ENCODE peak calls at places on chromosomes 16 and 17, in six cellular contexts. One of them, this sample, is unnamed.

GRCh38 chr16:31301708-31302400 is 42.1 kb downstream of the ITGAM start:
- DNase-seq in fibroblast of pulmonary artery: peak; percentile 40
- DNase-seq in GM10248: no peak
- DNase-seq in colonic mucosa: no peak
- DNase-seq in thoracic aorta: no peak
- DNase-seq in endothelial cell: no peak
- DNase-seq in this sample: no peak

GRCh38 chr17:80109713-80110446 is 8.5 kb downstream of the GAA start:
- DNase-seq in fibroblast of pulmonary artery: no peak
- DNase-seq in thoracic aorta: no peak
- DNase-seq in colonic mucosa: no peak
- DNase-seq in endothelial cell: no peak
- DNase-seq in GM10248: no peak
- DNase-seq in this sample: no peak

GRCh38 chr16:27425961-27426360 is 24.0 kb downstream of the IL21R start:
- DNase-seq in colonic mucosa: peak; percentile 2
- DNase-seq in GM10248: no peak
- DNase-seq in fibroblast of pulmonary artery: no peak
- DNase-seq in thoracic aorta: no peak
- DNase-seq in endothelial cell: peak; percentile 0
- DNase-seq in this sample: no peak

GRCh38 chr17:80795737-80796136 is 195.9 kb upstream of the CHMP6 start:
- DNase-seq in GM10248: no peak
- DNase-seq in thoracic aorta: no peak
- DNase-seq in endothelial cell: no peak
- DNase-seq in colonic mucosa: no peak
- DNase-seq in fibroblast of pulmonary artery: peak; percentile 42
- DNase-seq in this sample: no peak

GRCh38 chr17:56309897-56310296 is 156.6 kb downstream of the ANKFN1 start:
- DNase-seq in colonic mucosa: no peak
- DNase-seq in fibroblast of pulmonary artery: peak; percentile 8
- DNase-seq in GM10248: no peak
- DNase-seq in endothelial cell: no peak
- DNase-seq in thoracic aorta: no peak
- DNase-seq in this sample: no peak

GRCh38 chr17:40067710-40068109 is 4.9 kb downstream of the THRA start:
- DNase-seq in GM10248: no peak
- DNase-seq in colonic mucosa: no peak
- DNase-seq in fibroblast of pulmonary artery: no peak
- DNase-seq in thoracic aorta: no peak
- DNase-seq in endothelial cell: no peak
- DNase-seq in this sample: no peak

GRCh38 chr16:73071131-73071940 is 23.4 kb upstream of the ZFHX3 start:
- DNase-seq in thoracic aorta: no peak
- DNase-seq in fibroblast of pulmonary artery: peak; percentile 57
- DNase-seq in colonic mucosa: peak; percentile 55
- DNase-seq in endothelial cell: peak; percentile 56
- DNase-seq in GM10248: no peak
- DNase-seq in this sample: peak; percentile 56

GRCh38 chr17:44076716-44077594 is 6.4 kb downstream of the G6PC3 start:
- DNase-seq in fibroblast of pulmonary artery: no peak
- DNase-seq in GM10248: no peak
- DNase-seq in endothelial cell: no peak
- DNase-seq in colonic mucosa: no peak
- DNase-seq in thoracic aorta: no peak
- DNase-seq in this sample: no peak

GRCh38 chr17:66467766-66468165 is 165.4 kb downstream of the PRKCA start:
- DNase-seq in fibroblast of pulmonary artery: peak; percentile 22
- DNase-seq in GM10248: no peak
- DNase-seq in thoracic aorta: no peak
- DNase-seq in endothelial cell: no peak
- DNase-seq in colonic mucosa: no peak
- DNase-seq in this sample: no peak

GRCh38 chr17:41352597-41353366 is 2.2 kb upstream of the KRT33A start:
- DNase-seq in GM10248: no peak
- DNase-seq in fibroblast of pulmonary artery: no peak
- DNase-seq in thoracic aorta: no peak
- DNase-seq in colonic mucosa: no peak
- DNase-seq in endothelial cell: peak; percentile 20
- DNase-seq in this sample: no peak

GRCh38 chr17:37570527-37571093 is 38.6 kb downstream of the SYNRG start:
- DNase-seq in colonic mucosa: peak; percentile 59
- DNase-seq in GM10248: peak; percentile 26
- DNase-seq in fibroblast of pulmonary artery: peak; percentile 49
- DNase-seq in endothelial cell: peak; percentile 53
- DNase-seq in thoracic aorta: no peak
- DNase-seq in this sample: peak; percentile 92

GRCh38 chr16:23134274-23134673 is 15.0 kb downstream of the USP31 start:
- DNase-seq in endothelial cell: no peak
- DNase-seq in fibroblast of pulmonary artery: peak; percentile 73
- DNase-seq in thoracic aorta: no peak
- DNase-seq in GM10248: no peak
- DNase-seq in colonic mucosa: peak; percentile 64
- DNase-seq in this sample: no peak

GRCh38 chr17:72419866-72420774 is 299.3 kb downstream of the SOX9 start:
- DNase-seq in colonic mucosa: peak; percentile 61
- DNase-seq in endothelial cell: no peak
- DNase-seq in GM10248: peak; percentile 81
- DNase-seq in fibroblast of pulmonary artery: no peak
- DNase-seq in thoracic aorta: no peak
- DNase-seq in this sample: peak; percentile 35

GRCh38 chr17:8924595-8924994 is 40.9 kb downstream of the PIK3R5 start:
- DNase-seq in fibroblast of pulmonary artery: no peak
- DNase-seq in thoracic aorta: no peak
- DNase-seq in GM10248: peak; percentile 53
- DNase-seq in endothelial cell: no peak
- DNase-seq in colonic mucosa: no peak
- DNase-seq in this sample: no peak

GRCh38 chr17:8925808-8926207 is 39.7 kb downstream of the PIK3R5 start:
- DNase-seq in endothelial cell: no peak
- DNase-seq in fibroblast of pulmonary artery: no peak
- DNase-seq in thoracic aorta: no peak
- DNase-seq in colonic mucosa: no peak
- DNase-seq in GM10248: no peak
- DNase-seq in this sample: no peak

GRCh38 chr17:8922923-8923322 is 42.6 kb downstream of the PIK3R5 start:
- DNase-seq in endothelial cell: no peak
- DNase-seq in GM10248: no peak
- DNase-seq in fibroblast of pulmonary artery: no peak
- DNase-seq in thoracic aorta: no peak
- DNase-seq in colonic mucosa: no peak
- DNase-seq in this sample: no peak

GRCh38 chr17:8923762-8924161 is 41.7 kb downstream of the PIK3R5 start:
- DNase-seq in endothelial cell: no peak
- DNase-seq in colonic mucosa: no peak
- DNase-seq in fibroblast of pulmonary artery: no peak
- DNase-seq in GM10248: no peak
- DNase-seq in thoracic aorta: no peak
- DNase-seq in this sample: no peak

DNA sequence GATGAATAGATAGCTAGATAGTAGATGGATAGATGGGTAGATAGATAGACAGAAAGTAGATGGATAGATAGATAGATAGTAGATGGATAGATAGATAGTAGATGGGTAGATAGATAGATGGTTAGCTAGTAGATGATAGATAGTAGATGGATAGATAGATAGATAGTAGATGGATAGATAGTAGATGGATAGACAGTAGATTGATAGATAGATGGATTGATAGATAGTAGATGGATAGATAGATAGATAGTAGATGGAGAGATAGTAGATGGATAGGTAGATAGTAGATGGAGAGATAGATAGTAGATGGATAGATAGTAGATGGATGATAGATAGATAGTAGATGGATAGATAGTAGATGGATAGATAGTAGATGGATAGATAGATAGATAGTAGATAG is 40.4 kb downstream of the PIK3R5 start:
- DNase-seq in GM10248: no peak
- DNase-seq in fibroblast of pulmonary artery: no peak
- DNase-seq in endothelial cell: no peak
- DNase-seq in thoracic aorta: no peak
- DNase-seq in colonic mucosa: no peak
- DNase-seq in this sample: no peak
- TF ChIP-seq CTCF in GM10248: no peak
- TF ChIP-seq CTCF in fibroblast of pulmonary artery: no peak
- TF ChIP-seq CTCF in endothelial cell: no peak
- TF ChIP-seq CTCF in thoracic aorta: no peak
- TF ChIP-seq CTCF in colonic mucosa: no peak
- TF ChIP-seq CTCF in this sample: no peak

GRCh38 chr16:55643161-55643970 is 12.4 kb upstream of the SLC6A2 start:
- DNase-seq in endothelial cell: peak; percentile 13
- DNase-seq in fibroblast of pulmonary artery: peak; percentile 39
- DNase-seq in colonic mucosa: no peak
- DNase-seq in thoracic aorta: no peak
- DNase-seq in GM10248: no peak
- DNase-seq in this sample: no peak
- TF ChIP-seq CTCF in endothelial cell: no peak
- TF ChIP-seq CTCF in fibroblast of pulmonary artery: peak; percentile 15
- TF ChIP-seq CTCF in colonic mucosa: no peak
- TF ChIP-seq CTCF in thoracic aorta: no peak
- TF ChIP-seq CTCF in GM10248: no peak
- TF ChIP-seq CTCF in this sample: no peak

DNA sequence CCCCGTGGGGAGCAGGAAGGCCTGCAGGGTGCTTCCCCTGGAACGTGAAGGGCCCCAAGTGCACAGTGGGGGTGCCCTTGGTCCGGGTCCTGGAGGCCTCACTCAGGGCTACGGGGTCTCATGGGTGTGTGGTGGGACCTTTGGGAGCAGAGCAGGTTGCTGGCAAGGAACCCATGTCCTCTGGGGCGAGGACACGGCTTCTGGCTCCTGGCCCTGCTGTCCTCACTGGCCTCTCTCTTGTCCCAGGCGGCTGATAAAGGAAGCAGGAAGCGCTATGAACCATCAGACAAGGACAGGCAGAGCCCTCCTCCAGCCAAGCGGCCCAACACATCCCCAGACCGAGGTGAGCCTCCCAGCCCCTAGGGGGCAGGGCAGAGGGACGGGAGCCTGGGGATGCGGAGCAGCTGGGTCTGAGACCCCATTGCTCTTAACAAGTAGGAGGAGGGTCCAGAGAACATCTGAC is 9.8 kb upstream of the IL17C start:
- DNase-seq in colonic mucosa: no peak
- DNase-seq in GM10248: no peak
- DNase-seq in fibroblast of pulmonary artery: no peak
- DNase-seq in endothelial cell: peak; percentile 79
- DNase-seq in thoracic aorta: no peak
- DNase-seq in this sample: no peak
- TF ChIP-seq CTCF in colonic mucosa: no peak
- TF ChIP-seq CTCF in GM10248: peak; percentile 31
- TF ChIP-seq CTCF in fibroblast of pulmonary artery: peak; percentile 42
- TF ChIP-seq CTCF in endothelial cell: peak; percentile 34
- TF ChIP-seq CTCF in thoracic aorta: no peak
- TF ChIP-seq CTCF in this sample: peak; percentile 43

GRCh38 chr16:14285542-14286380 is 214.6 kb downstream of the MRTFB start:
- DNase-seq in thoracic aorta: peak; percentile 75
- DNase-seq in colonic mucosa: peak; percentile 94
- DNase-seq in fibroblast of pulmonary artery: peak; percentile 96
- DNase-seq in GM10248: peak; percentile 95
- DNase-seq in endothelial cell: peak; percentile 97
- DNase-seq in this sample: peak; percentile 96

GRCh38 chr16:14284371-14284770 is 213.3 kb downstream of the MRTFB start:
- DNase-seq in endothelial cell: no peak
- DNase-seq in thoracic aorta: no peak
- DNase-seq in GM10248: no peak
- DNase-seq in colonic mucosa: no peak
- DNase-seq in fibroblast of pulmonary artery: no peak
- DNase-seq in this sample: no peak

GRCh38 chr16:14286381-14287230 is 215.5 kb downstream of the MRTFB start:
- DNase-seq in endothelial cell: no peak
- DNase-seq in thoracic aorta: no peak
- DNase-seq in GM10248: no peak
- DNase-seq in fibroblast of pulmonary artery: peak; percentile 49
- DNase-seq in colonic mucosa: peak; percentile 35
- DNase-seq in this sample: no peak

GRCh38 chr16:14283786-14284185 is 212.7 kb downstream of the MRTFB start:
- DNase-seq in GM10248: no peak
- DNase-seq in fibroblast of pulmonary artery: no peak
- DNase-seq in endothelial cell: no peak
- DNase-seq in colonic mucosa: no peak
- DNase-seq in thoracic aorta: no peak
- DNase-seq in this sample: no peak

DNA sequence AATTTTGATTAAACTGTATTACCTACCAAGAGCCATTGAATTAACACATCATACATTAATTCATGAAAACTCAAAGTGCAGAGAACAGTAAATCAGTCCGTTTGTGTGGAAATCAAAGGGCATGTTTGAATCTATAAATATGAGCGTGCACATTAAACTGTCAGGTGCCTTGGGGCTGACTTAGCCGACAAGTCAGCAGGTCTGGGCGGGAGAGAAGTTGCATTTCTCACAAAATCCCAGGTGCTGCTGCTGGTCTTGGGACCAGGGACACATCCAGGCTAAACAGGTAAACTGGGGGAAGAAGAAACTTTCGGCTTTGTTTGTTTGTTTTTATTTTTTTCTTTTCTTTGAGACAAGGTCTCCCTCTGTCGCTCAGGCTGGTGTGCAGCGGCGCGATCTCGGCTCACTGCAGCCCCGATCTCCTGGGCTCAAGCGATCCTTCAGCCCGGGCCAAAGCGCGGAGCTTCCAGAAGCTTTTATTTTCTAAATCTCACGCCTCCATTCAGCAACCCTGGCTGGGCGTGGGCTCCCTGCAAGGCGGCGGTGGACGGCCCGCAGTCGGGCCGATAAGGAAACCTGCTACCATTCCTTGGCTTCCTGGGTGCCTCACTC is 213.9 kb downstream of the MRTFB start:
- DNase-seq in endothelial cell: peak; percentile 55
- DNase-seq in GM10248: peak; percentile 40
- DNase-seq in colonic mucosa: no peak
- DNase-seq in fibroblast of pulmonary artery: peak; percentile 73
- DNase-seq in thoracic aorta: no peak
- DNase-seq in this sample: peak; percentile 73
- TF ChIP-seq CTCF in endothelial cell: no peak
- TF ChIP-seq CTCF in GM10248: peak; percentile 71
- TF ChIP-seq CTCF in colonic mucosa: no peak
- TF ChIP-seq CTCF in fibroblast of pulmonary artery: peak; percentile 43
- TF ChIP-seq CTCF in thoracic aorta: peak; percentile 17
- TF ChIP-seq CTCF in this sample: peak; percentile 13

GRCh38 chr17:61352771-61353170 is 46.9 kb upstream of the TBX2 start:
- DNase-seq in colonic mucosa: no peak
- DNase-seq in endothelial cell: no peak
- DNase-seq in fibroblast of pulmonary artery: no peak
- DNase-seq in GM10248: no peak
- DNase-seq in thoracic aorta: no peak
- DNase-seq in this sample: no peak
- TF ChIP-seq CTCF in colonic mucosa: no peak
- TF ChIP-seq CTCF in endothelial cell: no peak
- TF ChIP-seq CTCF in fibroblast of pulmonary artery: no peak
- TF ChIP-seq CTCF in GM10248: no peak
- TF ChIP-seq CTCF in thoracic aorta: no peak
- TF ChIP-seq CTCF in this sample: no peak

GRCh38 chr17:75587718-75588545 is at the start of gene MYO15B:
- DNase-seq in fibroblast of pulmonary artery: no peak
- DNase-seq in thoracic aorta: no peak
- DNase-seq in colonic mucosa: peak; percentile 57
- DNase-seq in GM10248: no peak
- DNase-seq in endothelial cell: peak; percentile 81
- DNase-seq in this sample: peak; percentile 70
- TF ChIP-seq CTCF in fibroblast of pulmonary artery: no peak
- TF ChIP-seq CTCF in thoracic aorta: peak; percentile 36
- TF ChIP-seq CTCF in colonic mucosa: peak; percentile 16
- TF ChIP-seq CTCF in GM10248: peak; percentile 29
- TF ChIP-seq CTCF in endothelial cell: no peak
- TF ChIP-seq CTCF in this sample: peak; percentile 48

This sample was measured in Calu3.